ENCODE peak calls at places on chromosomes 11 and 22, in four cellular contexts. T is BE2C, E is left lung, C is astrocyte of the spinal cord. U is an unnamed sample.

GRCh38 chr22:49765091-49765771 is 62.4 kb downstream of the BRD1 start:
- DNase-seq in T (peak), E (peak), C (no peak), U (no peak)

GRCh38 chr11:109914809-109915653 is 178.2 kb upstream of the ZC3H12C start:
- DNase-seq in T (no peak), E (no peak), C (peak), U (no peak)

GRCh38 chr11:2300290-2300935 is 1.3 kb downstream of the C11orf21 start:
- DNase-seq in T (no peak), E (peak), C (no peak), U (no peak)

GRCh38 chr11:85755285-85755684 is 55.7 kb downstream of the SYTL2 start:
- DNase-seq in T (no peak), E (no peak), C (no peak), U (no peak)

GRCh38 chr11:127369301-127369968 is 368.9 kb upstream of the KIRREL3 start:
- DNase-seq in T (no peak), E (no peak), C (no peak), U (no peak)

GRCh38 chr11:22680628-22681027 is 14.2 kb downstream of the GAS2 start:
- DNase-seq in T (no peak), E (no peak), C (no peak), U (no peak)

GRCh38 chr11:123173040-123173855 is 21.8 kb downstream of the CLMP start:
- DNase-seq in T (no peak), E (no peak), C (peak), U (no peak)

GRCh38 chr11:97722065-97722464 is 1298.7 kb upstream of the CNTN5 start:
- DNase-seq in T (peak), E (no peak), C (peak), U (no peak)

GRCh38 chr11:123653997-123654565 is 343 bp downstream of the SCN3B start:
- DNase-seq in T (no peak), E (peak), C (peak), U (peak)

GRCh38 chr11:117239295-117239694 is 6.8 kb downstream of the RNF214 start:
- DNase-seq in T (no peak), E (no peak), C (peak), U (no peak)

GRCh38 chr11:12149672-12150225 is 39.4 kb downstream of the MICAL2 start:
- DNase-seq in T (no peak), E (no peak), C (no peak), U (no peak)

GRCh38 chr11:121889931-121890330 is 226.1 kb downstream of the BLID start:
- DNase-seq in T (no peak), E (no peak), C (peak), U (no peak)

GRCh38 chr11:128302425-128303186 is 284.8 kb downstream of the ETS1 start:
- DNase-seq in T (no peak), E (no peak), C (no peak), U (no peak)

GRCh38 chr22:35627267-35628041 is 10.3 kb upstream of the MB start:
- DNase-seq in T (peak), E (peak), C (peak), U (peak)

GRCh38 chr22:26673485-26673884 is 16.1 kb downstream of the MIAT start:
- DNase-seq in T (no peak), E (no peak), C (no peak), U (no peak)

GRCh38 chr11:8685306-8685705 is 2.7 kb downstream of the RPL27A start:
- DNase-seq in T (no peak), E (no peak), C (no peak), U (no peak)

GRCh38 chr22:20076627-20077172 is 3.3 kb upstream of the DGCR8 start:
- DNase-seq in T (no peak), E (no peak), C (no peak), U (no peak)

GRCh38 chr11:67351275-67352005 is 1.9 kb downstream of the POLD4 start:
- DNase-seq in T (no peak), E (peak), C (peak), U (peak)

GRCh38 chr11:125371451-125371935 is 124.6 kb downstream of the FEZ1 start:
- DNase-seq in T (no peak), E (no peak), C (no peak), U (peak)

GRCh38 chr11:71240865-71241691 is 11.3 kb downstream of the SHANK2 start:
- DNase-seq in T (no peak), E (no peak), C (peak), U (no peak)

GRCh38 chr11:88421530-88421929 is 84.0 kb upstream of the CTSC start:
- DNase-seq in T (no peak), E (no peak), C (no peak), U (no peak)

GRCh38 chr11:101817536-101817935 is 97.3 kb upstream of the CEP126 start:
- DNase-seq in T (no peak), E (no peak), C (no peak), U (no peak)

GRCh38 chr11:705646-706438 is at the start of gene EPS8L2:
- DNase-seq in T (no peak), E (peak), C (no peak), U (peak)

GRCh38 chr11:69945157-69945556 is 125.9 kb upstream of the FGF3 start:
- DNase-seq in T (no peak), E (no peak), C (no peak), U (no peak)

GRCh38 chr22:32996702-32997101 is 61.5 kb downstream of the SYN3 start:
- DNase-seq in T (no peak), E (peak), C (no peak), U (peak)

GRCh38 chr22:42964994-42965699 is 49.8 kb downstream of the PACSIN2 start:
- DNase-seq in T (no peak), E (no peak), C (peak), U (no peak)

GRCh38 chr11:133541331-133542095 is 9.2 kb upstream of the OPCML start:
- DNase-seq in T (no peak), E (no peak), C (no peak), U (no peak)

GRCh38 chr11:103959279-103959930 is 77.0 kb upstream of the DDI1 start:
- DNase-seq in T (no peak), E (no peak), C (peak), U (no peak)

GRCh38 chr11:128501576-128502549 is 85.5 kb downstream of the ETS1 start:
- DNase-seq in T (no peak), E (no peak), C (peak), U (no peak)

GRCh38 chr11:59267196-59267595 is 54.5 kb upstream of the MPEG1 start:
- DNase-seq in T (no peak), E (no peak), C (no peak), U (peak)

GRCh38 chr11:2156416-2157182 is 4.4 kb downstream of the INS start:
- DNase-seq in T (peak), E (peak), C (peak), U (peak)

GRCh38 chr22:18935889-18936529 is at the start of gene PRODH:
- DNase-seq in T (no peak), E (no peak), C (no peak), U (no peak)

GRCh38 chr11:11403763-11404725 is 51.0 kb upstream of the CSNK2A3 start:
- DNase-seq in T (no peak), E (no peak), C (peak), U (peak)

GRCh38 chr11:22582011-22582410 is 43.6 kb downstream of the FANCF start:
- DNase-seq in T (no peak), E (no peak), C (no peak), U (no peak)

GRCh38 chr11:65432686-65433582 is 10.3 kb downstream of the NEAT1 start:
- DNase-seq in T (no peak), E (no peak), C (peak), U (no peak)

GRCh38 chr11:102269927-102270326 is 47.4 kb upstream of the BIRC3 start:
- DNase-seq in T (no peak), E (no peak), C (peak), U (no peak)

GRCh38 chr11:12802418-12803085 is 128.3 kb downstream of the TEAD1 start:
- DNase-seq in T (peak), E (peak), C (peak), U (peak)

GRCh38 chr22:24465566-24465965 is 29.6 kb upstream of the UPB1 start:
- DNase-seq in T (no peak), E (no peak), C (peak), U (no peak)

GRCh38 chr11:108654994-108655631 is 9.8 kb upstream of the DDX10 start:
- DNase-seq in T (peak), E (no peak), C (peak), U (peak)

GRCh38 chr11:61145228-61146005 is 15.8 kb downstream of the VPS37C start:
- DNase-seq in T (no peak), E (no peak), C (no peak), U (no peak)

GRCh38 chr11:87114093-87114492 is 76.4 kb downstream of the TMEM135 start:
- DNase-seq in T (no peak), E (no peak), C (peak), U (no peak)

GRCh38 chr11:87120937-87121336 is 83.2 kb downstream of the TMEM135 start:
- DNase-seq in T (no peak), E (no peak), C (no peak), U (no peak)

DNA sequence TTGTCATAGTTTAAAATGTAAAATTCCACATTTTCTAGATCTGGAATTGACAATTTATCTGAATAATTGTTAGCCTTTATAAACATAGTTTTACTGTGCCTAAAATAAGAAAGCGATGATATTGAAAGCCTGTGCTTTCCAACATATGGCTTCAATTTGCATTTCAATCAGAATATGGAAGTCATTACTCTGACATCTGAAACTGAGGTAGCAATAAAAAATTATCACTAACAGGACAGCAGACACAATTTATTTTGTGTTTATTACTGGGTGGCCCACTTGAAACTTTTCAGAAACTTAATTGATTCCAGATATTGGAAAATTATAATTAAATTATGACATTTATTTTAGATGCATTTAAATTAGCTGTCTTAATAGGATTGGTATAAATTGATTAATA is 78.5 kb downstream of the TMEM135 start:
- DNase-seq in T (no peak), E (no peak), C (no peak), U (no peak)
- H3K4me3 ChIP-seq in T (no peak), E (no peak), C (no peak), U (no peak)

GRCh38 chr11:43944761-43945311 is 2.4 kb downstream of the C11orf96 start:
- DNase-seq in T (peak), E (peak), C (no peak), U (no peak)

GRCh38 chr11:43941257-43941879 is 1.1 kb upstream of the C11orf96 start:
- DNase-seq in T (peak), E (no peak), C (no peak), U (no peak)

GRCh38 chr11:43942651-43943356 is 367 bp downstream of the C11orf96 start:
- DNase-seq in T (peak), E (peak), C (peak), U (no peak)

GRCh38 chr11:43943357-43943930 is 1.0 kb downstream of the C11orf96 start:
- DNase-seq in T (peak), E (no peak), C (no peak), U (no peak)

GRCh38 chr11:43943931-43944751 is 1.7 kb downstream of the C11orf96 start:
- DNase-seq in T (peak), E (no peak), C (peak), U (no peak)
- H3K4me3 ChIP-seq in T (peak), E (peak), C (peak), U (peak)

GRCh38 chr22:37427128-37427710 is at the start of gene ELFN2:
- DNase-seq in T (no peak), E (peak), C (peak), U (peak)
- H3K4me3 ChIP-seq in T (no peak), E (peak), C (peak), U (peak)

GRCh38 chr11:48043998-48044512 is 63.7 kb downstream of the PTPRJ start:
- DNase-seq in T (no peak), E (no peak), C (no peak), U (no peak)

GRCh38 chr11:48045536-48045935 is 65.2 kb downstream of the PTPRJ start:
- DNase-seq in T (no peak), E (no peak), C (no peak), U (no peak)

GRCh38 chr11:48041877-48042698 is 61.7 kb downstream of the PTPRJ start:
- DNase-seq in T (no peak), E (no peak), C (no peak), U (peak)

GRCh38 chr11:48043111-48043997 is 63.0 kb downstream of the PTPRJ start:
- DNase-seq in T (no peak), E (no peak), C (no peak), U (no peak)

DNA sequence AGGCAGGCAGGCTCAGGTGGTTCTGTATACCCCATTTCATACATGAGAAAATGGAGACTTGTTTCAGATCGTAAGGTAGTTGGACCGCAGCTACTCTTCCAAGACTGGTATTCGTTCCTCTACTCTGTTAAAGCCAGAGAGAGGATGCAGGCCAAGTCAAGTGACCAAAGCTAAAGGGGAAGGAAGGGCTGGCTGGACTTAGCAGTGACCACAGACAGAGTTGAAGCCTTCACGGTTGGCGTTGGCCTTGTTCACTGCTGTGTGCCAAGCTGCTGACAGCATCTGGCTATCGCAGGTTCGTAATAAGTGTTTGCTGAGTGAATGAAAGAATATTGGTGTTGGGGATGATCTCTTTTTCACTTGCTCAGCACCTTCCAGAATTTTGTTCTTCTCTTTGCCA is 64.2 kb downstream of the PTPRJ start:
- DNase-seq in T (no peak), E (no peak), C (no peak), U (no peak)
- H3K4me3 ChIP-seq in T (no peak), E (no peak), C (no peak), U (no peak)

GRCh38 chr11:30586251-30587144 is at the start of gene MPPED2:
- DNase-seq in T (peak), E (peak), C (no peak), U (peak)
- H3K4me3 ChIP-seq in T (no peak), E (peak), C (peak), U (peak)

GRCh38 chr11:5626191-5626590 is 1.4 kb downstream of the TRIM34 start:
- DNase-seq in T (no peak), E (no peak), C (no peak), U (no peak)
- H3K4me3 ChIP-seq in T (no peak), E (no peak), C (no peak), U (no peak)

GRCh38 chr11:63489879-63490278 is 1.1 kb downstream of the PLAAT5 start:
- DNase-seq in T (no peak), E (no peak), C (peak), U (no peak)

GRCh38 chr11:63492441-63492840 is 1.5 kb upstream of the PLAAT5 start:
- DNase-seq in T (no peak), E (no peak), C (no peak), U (no peak)

GRCh38 chr11:63491240-63491587 is 247 bp upstream of the PLAAT5 start:
- DNase-seq in T (no peak), E (no peak), C (no peak), U (no peak)

GRCh38 chr11:63491614-63492372 is 826 bp upstream of the PLAAT5 start:
- DNase-seq in T (no peak), E (no peak), C (no peak), U (no peak)

DNA sequence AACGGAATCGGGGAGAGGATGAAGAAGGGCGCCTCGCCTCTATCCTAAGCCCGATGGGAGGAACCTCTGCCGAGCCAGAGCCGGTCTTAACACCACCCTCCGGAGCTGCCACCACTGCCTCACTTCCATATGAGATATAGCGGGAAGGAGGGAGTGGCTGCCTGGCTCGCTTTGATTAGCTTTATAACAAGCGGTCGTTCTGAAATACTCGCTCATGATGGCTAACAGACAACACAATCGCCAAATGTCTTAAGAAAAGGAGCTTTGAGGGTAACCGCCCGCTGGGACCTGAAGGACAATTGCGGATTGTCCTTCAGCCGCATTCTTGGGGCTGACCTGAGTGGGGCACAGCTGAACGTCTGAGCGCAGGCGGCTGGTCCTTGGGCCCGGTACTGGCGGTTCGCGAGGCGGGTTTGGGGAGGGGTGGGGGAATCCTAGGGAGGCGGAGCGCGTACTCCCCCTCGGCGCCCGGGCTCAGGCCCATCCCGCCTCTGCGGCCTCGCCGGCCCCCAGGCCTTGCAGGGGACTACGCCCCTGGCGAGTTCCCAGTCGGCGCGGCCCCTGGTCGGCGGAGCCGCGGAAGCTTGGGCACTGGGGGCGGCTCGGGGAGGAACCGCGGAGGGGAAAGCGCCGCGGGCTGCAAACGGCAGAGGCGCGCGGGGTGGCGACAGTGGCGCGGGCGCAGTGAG is at the start of gene PLAAT5:
- DNase-seq in T (no peak), E (peak), C (no peak), U (peak)
- H3K4me3 ChIP-seq in T (no peak), E (peak), C (peak), U (peak)

GRCh38 chr11:34632105-34632780 is 11.3 kb downstream of the EHF start:
- DNase-seq in T (no peak), E (no peak), C (no peak), U (peak)
- H3K4me3 ChIP-seq in T (no peak), E (no peak), C (no peak), U (no peak)